ENCODE peak calls at places on chromosomes 3 and 15, in nine cellular contexts. N is nephron progenitor cell; H is stimulated activated CD4-positive, alpha-beta T cell treated with anti-CD3 and anti-CD28 coated beads, Interleukin-4, amount 100 ng/mL, for 24 hours; F is HTR-8/SVneo; R is HAP-1; Y is Calu3; T is RPMI7951; V is PC-3; A is BE2C. Q is an unnamed sample.

GRCh38 chr3:98746882-98747281 is 16.3 kb upstream of the ST3GAL6 start:
- DNase-seq in H (no peak), N (no peak), A (no peak), Y (no peak), V (no peak), R (no peak), F (no peak), T (no peak), Q (no peak)

GRCh38 chr3:31724681-31725080 is 192.0 kb downstream of the STT3B start:
- DNase-seq in Y (no peak), H (no peak), A (no peak), F (no peak), R (no peak), T (peak; percentile 53), N (no peak), V (peak; percentile 59), Q (no peak)

GRCh38 chr15:84894743-84895425 is 10.4 kb downstream of the SLC28A1 start:
- DNase-seq in H (no peak), Y (no peak), N (no peak), A (no peak), F (no peak), T (peak; percentile 33), R (no peak), V (peak; percentile 61), Q (no peak)

GRCh38 chr15:82129769-82130168 is 84.0 kb upstream of the MEX3B start:
- DNase-seq in A (peak; percentile 26), F (peak; percentile 84), T (peak; percentile 81), R (no peak), Y (no peak), N (peak; percentile 33), V (peak; percentile 87), H (no peak), Q (no peak)

GRCh38 chr3:152093901-152094300 is 174.8 kb upstream of the MBNL1 start:
- DNase-seq in R (no peak), H (no peak), Y (no peak), T (no peak), N (no peak), V (no peak), A (no peak), F (no peak), Q (no peak)

GRCh38 chr15:51335538-51335961 is 2.8 kb downstream of the CYP19A1 start:
- DNase-seq in V (no peak), H (no peak), T (no peak), N (no peak), A (no peak), Y (no peak), F (no peak), R (no peak), Q (no peak)

GRCh38 chr3:48405343-48405881 is 24.5 kb downstream of the PLXNB1 start:
- DNase-seq in H (no peak), V (no peak), N (no peak), A (no peak), R (peak; percentile 7), F (no peak), T (no peak), Y (no peak), Q (no peak)

GRCh38 chr3:65497846-65498245 is 540.9 kb downstream of the MAGI1 start:
- DNase-seq in R (no peak), H (no peak), T (peak; percentile 33), V (no peak), F (no peak), A (peak; percentile 70), N (no peak), Y (no peak), Q (no peak)

GRCh38 chr3:141998674-141999290 is 122.3 kb downstream of the ATP1B3 start:
- DNase-seq in T (peak; percentile 29), V (peak; percentile 23), R (no peak), F (no peak), A (no peak), Y (no peak), N (no peak), H (no peak), Q (no peak)

GRCh38 chr3:113607219-113607596 is 74.9 kb downstream of the SIDT1 start:
- DNase-seq in R (no peak), V (no peak), Y (no peak), A (no peak), T (no peak), F (no peak), H (no peak), N (no peak), Q (peak; percentile 6)

GRCh38 chr3:119809249-119810017 is 27.5 kb downstream of the NR1I2 start:
- DNase-seq in T (no peak), N (no peak), R (no peak), F (no peak), V (no peak), Y (no peak), A (no peak), H (no peak), Q (no peak)

GRCh38 chr3:196055683-196056270 is 26.1 kb downstream of the TFRC start:
- DNase-seq in T (no peak), V (no peak), Y (no peak), H (no peak), A (no peak), R (no peak), F (no peak), N (no peak), Q (no peak)

GRCh38 chr3:14801031-14801430 is 17.7 kb upstream of the FGD5 start:
- DNase-seq in T (no peak), V (no peak), A (no peak), F (no peak), Y (no peak), H (no peak), R (no peak), N (no peak), Q (no peak)

GRCh38 chr15:65132841-65133549 is 613 bp downstream of the PDCD7 start:
- DNase-seq in F (peak; percentile 28), A (peak; percentile 58), V (peak; percentile 11), R (peak; percentile 63), H (peak; percentile 11), N (peak; percentile 70), Y (peak; percentile 60), T (peak; percentile 65), Q (no peak)

GRCh38 chr15:69823223-69823907 is 274.4 kb downstream of the TLE3 start:
- DNase-seq in T (peak; percentile 30), F (peak; percentile 45), V (peak; percentile 40), N (no peak), A (peak; percentile 66), H (no peak), R (peak; percentile 49), Y (peak; percentile 14), Q (no peak)

GRCh38 chr15:53627279-53627678 is 132.2 kb downstream of the WDR72 start:
- DNase-seq in H (no peak), A (no peak), T (no peak), Y (no peak), V (no peak), N (no peak), R (no peak), F (no peak), Q (no peak)

GRCh38 chr3:114389156-114389555 is 95.3 kb downstream of the TIGIT start:
- DNase-seq in N (no peak), R (no peak), F (no peak), T (no peak), V (no peak), A (no peak), H (no peak), Y (no peak), Q (no peak)